ENCODE peak calls at places on chromosome 1, in ten cellular contexts. R, X, J, I, Y, E, P, V, L and Z are unnamed samples.

GRCh38 chr1:71621785-71622184 is 541.0 kb upstream of the ZRANB2 start:
- DNase-seq in R (no peak), X (no peak), J (peak), I (no peak), Y (no peak), E (no peak), P (no peak), V (no peak), L (no peak), Z (no peak)

GRCh38 chr1:36641776-36642175 is 159.1 kb upstream of the CSF3R start:
- DNase-seq in R (no peak), X (no peak), J (no peak), I (no peak), Y (no peak), E (no peak), P (no peak), V (no peak), L (no peak), Z (no peak)

GRCh38 chr1:63487336-63488065 is 35.5 kb downstream of the ITGB3BP start:
- DNase-seq in R (no peak), X (no peak), J (no peak), I (peak), Y (no peak), E (no peak), P (no peak), V (peak), L (no peak), Z (no peak)

GRCh38 chr1:243420968-243421675 is 165.3 kb downstream of the SDCCAG8 start:
- DNase-seq in R (no peak), X (no peak), J (peak), I (peak), Y (no peak), E (no peak), P (no peak), V (no peak), L (no peak), Z (no peak)

GRCh38 chr1:74822851-74823443 is 90.0 kb downstream of the TYW3 start:
- DNase-seq in R (no peak), X (no peak), J (no peak), I (no peak), Y (no peak), E (no peak), P (no peak), V (no peak), L (no peak), Z (no peak)

GRCh38 chr1:229655781-229656180 is 29.7 kb downstream of the URB2 start:
- DNase-seq in R (no peak), X (no peak), J (no peak), I (no peak), Y (no peak), E (no peak), P (no peak), V (no peak), L (no peak), Z (no peak)

GRCh38 chr1:218377143-218377660 is 32.1 kb downstream of the TGFB2 start:
- DNase-seq in R (peak), X (no peak), J (no peak), I (peak), Y (no peak), E (no peak), P (no peak), V (no peak), L (no peak), Z (peak)

GRCh38 chr1:119859647-119860046 is 36.7 kb downstream of the ADAM30 start:
- DNase-seq in R (no peak), X (no peak), J (no peak), I (peak), Y (no peak), E (peak), P (no peak), V (no peak), L (no peak), Z (no peak)

GRCh38 chr1:215845224-215845902 is 278.3 kb downstream of the KCTD3 start:
- DNase-seq in R (no peak), X (no peak), J (no peak), I (peak), Y (no peak), E (no peak), P (no peak), V (no peak), L (no peak), Z (no peak)

GRCh38 chr1:161198877-161199431 is at the start of gene ADAMTS4:
- DNase-seq in R (no peak), X (peak), J (no peak), I (no peak), Y (peak), E (no peak), P (no peak), V (peak), L (peak), Z (peak)

GRCh38 chr1:176364231-176364905 is 98.6 kb upstream of the PAPPA2 start:
- DNase-seq in R (no peak), X (no peak), J (no peak), I (no peak), Y (no peak), E (no peak), P (no peak), V (no peak), L (peak), Z (no peak)